ENCODE peak calls at places on chromosomes 11 and 22, in five cellular contexts. H, D, I, J and G are unnamed samples.

GRCh38 chr11:57283231-57283990 is 41.3 kb downstream of the TNKS1BP1 start:
- DNase-seq in D (no peak), I (no peak), J (no peak), H (no peak), G (no peak)

GRCh38 chr11:46237248-46238077 is 40.0 kb upstream of the CREB3L1 start:
- DNase-seq in I (peak), J (peak), D (peak), H (no peak), G (no peak)

GRCh38 chr11:134668796-134669195 is 256.8 kb upstream of the B3GAT1 start:
- DNase-seq in H (no peak), D (no peak), J (no peak), I (no peak), G (no peak)

GRCh38 chr22:37967637-37968451 is 14.3 kb downstream of the POLR2F start:
- DNase-seq in J (no peak), I (no peak), D (no peak), H (no peak), G (peak)

GRCh38 chr22:26679003-26679629 is 21.7 kb downstream of the MIAT start:
- DNase-seq in J (peak), H (no peak), D (peak), I (peak), G (peak)

GRCh38 chr11:89249196-89249595 is 71.5 kb downstream of the TYR start:
- DNase-seq in H (no peak), J (no peak), I (no peak), D (no peak), G (no peak)

GRCh38 chr11:33399421-33399820 is 142.2 kb downstream of the HIPK3 start:
- DNase-seq in J (no peak), H (no peak), D (no peak), I (no peak), G (no peak)

GRCh38 chr11:27839226-27839913 is 139.1 kb upstream of the BDNF start:
- DNase-seq in H (no peak), I (no peak), J (no peak), D (no peak), G (no peak)

GRCh38 chr11:11290354-11290753 is 62.7 kb downstream of the CSNK2A3 start:
- DNase-seq in D (no peak), H (no peak), I (no peak), J (no peak), G (no peak)

GRCh38 chr11:13970986-13971385 is 8.5 kb downstream of the SPON1 start:
- DNase-seq in H (no peak), D (peak), I (no peak), J (no peak), G (peak)

GRCh38 chr22:42863349-42863911 is 6.4 kb upstream of the ARFGAP3 start:
- DNase-seq in D (peak), H (no peak), I (no peak), J (peak), G (no peak)